ENCODE peak calls at places on chromosomes 11 and 22, in ten cellular contexts. Q is EL; J is activated T-helper 1 cell treated with anti-CD3 and anti-CD28 coated beads, Interleukin-2, amount 50 U/mL, for 16 hours; S is brain pericyte; P is mesendoderm; N is NCI-H345; W is left cardiac atrium; M is M059J; G is stimulated activated CD4-positive, alpha-beta T cell treated with anti-CD3 and anti-CD28 coated beads, Interleukin-4, amount 100 ng/mL, for 48 hours; F is iris pigment epithelial cell. L is an unnamed sample.

GRCh38 chr22:38465673-38466490 is 2.0 kb upstream of the KDELR3 start:
- DNase-seq in Q (no peak), J (no peak), S (no peak), P (no peak), N (no peak), W (peak; percentile 15), M (no peak), G (no peak), F (no peak), L (no peak)

GRCh38 chr11:28835790-28836189 is 727.6 kb downstream of the METTL15 start:
- DNase-seq in Q (peak; percentile 81), J (no peak), S (no peak), P (peak; percentile 36), N (no peak), W (no peak), M (peak; percentile 88), G (no peak), F (peak; percentile 80), L (no peak)

GRCh38 chr11:86741489-86742435 is 58.6 kb upstream of the PRSS23 start:
- DNase-seq in Q (peak; percentile 88), J (no peak), S (peak; percentile 82), P (no peak), N (no peak), W (no peak), M (peak; percentile 93), G (no peak), F (peak; percentile 93), L (no peak)

GRCh38 chr11:65918211-65919150 is at the start of gene C11orf68:
- DNase-seq in Q (peak; percentile 48), J (peak; percentile 10), S (no peak), P (peak; percentile 69), N (no peak), W (no peak), M (peak; percentile 59), G (no peak), F (peak; percentile 44), L (no peak)

GRCh38 chr11:58905141-58905715 is 34.1 kb upstream of the GLYATL1 start:
- DNase-seq in Q (peak; percentile 78), J (no peak), S (peak; percentile 12), P (peak; percentile 78), N (peak; percentile 59), W (peak; percentile 37), M (peak; percentile 73), G (no peak), F (peak; percentile 55), L (no peak)

GRCh38 chr11:134252539-134253188 is 488 bp downstream of the THYN1 start:
- DNase-seq in Q (no peak), J (no peak), S (no peak), P (no peak), N (peak; percentile 48), W (peak; percentile 36), M (peak; percentile 61), G (no peak), F (peak; percentile 72), L (no peak)

GRCh38 chr11:44949160-44950035 is 1.3 kb downstream of the TP53I11 start:
- DNase-seq in Q (peak; percentile 21), J (no peak), S (no peak), P (peak; percentile 85), N (peak; percentile 44), W (no peak), M (no peak), G (no peak), F (peak; percentile 69), L (no peak)

GRCh38 chr11:72072348-72072747 is 8.0 kb downstream of the NUMA1 start:
- DNase-seq in Q (peak; percentile 87), J (no peak), S (no peak), P (peak; percentile 59), N (no peak), W (no peak), M (peak; percentile 93), G (no peak), F (peak; percentile 85), L (no peak)

GRCh38 chr11:129146196-129146595 is 45.9 kb downstream of the ARHGAP32 start:
- DNase-seq in Q (peak; percentile 6), J (no peak), S (no peak), P (no peak), N (no peak), W (no peak), M (no peak), G (no peak), F (peak; percentile 59), L (no peak)

GRCh38 chr11:87258171-87258833 is 220.6 kb downstream of the TMEM135 start:
- DNase-seq in Q (no peak), J (no peak), S (no peak), P (peak; percentile 11), N (no peak), W (no peak), M (no peak), G (no peak), F (no peak), L (no peak)

GRCh38 chr11:72792437-72793021 is 1.3 kb downstream of the STARD10 start:
- DNase-seq in Q (no peak), J (no peak), S (no peak), P (no peak), N (no peak), W (no peak), M (no peak), G (no peak), F (no peak), L (no peak)

GRCh38 chr11:47724041-47724729 is 9.0 kb upstream of the AGBL2 start:
- DNase-seq in Q (peak; percentile 48), J (no peak), S (peak; percentile 39), P (peak; percentile 6), N (no peak), W (peak; percentile 32), M (peak; percentile 45), G (no peak), F (peak; percentile 95), L (no peak)

L was measured in stimulated activated CD8-positive, alpha-beta memory T cell treated with anti-CD3 and anti-CD28 coated beads, Interleukin-2, amount 100 ng/mL, for 1 hour.